ENCODE peak calls at places on chromosomes 12 and 14, in four cellular contexts. One of them, this sample, is unnamed.

GRCh38 chr12:127113945-127114344 is 1153.0 kb upstream of the TMEM132C start:
- DNase-seq in neural crest cell: no peak
- DNase-seq in right lobe of liver: no peak
- DNase-seq in keratinocyte: no peak
- DNase-seq in this sample: no peak

GRCh38 chr14:102517412-102518062 is 8.0 kb upstream of the ANKRD9 start:
- DNase-seq in right lobe of liver: no peak
- DNase-seq in neural crest cell: peak
- DNase-seq in keratinocyte: no peak
- DNase-seq in this sample: no peak

GRCh38 chr12:114919479-114919878 is 235.5 kb upstream of the TBX3 start:
- DNase-seq in keratinocyte: no peak
- DNase-seq in neural crest cell: no peak
- DNase-seq in right lobe of liver: no peak
- DNase-seq in this sample: no peak

GRCh38 chr12:77847665-77848431 is 17.2 kb downstream of the NAV3 start:
- DNase-seq in neural crest cell: no peak
- DNase-seq in keratinocyte: peak
- DNase-seq in right lobe of liver: no peak
- DNase-seq in this sample: no peak

GRCh38 chr14:90510208-90510607 is 113.4 kb downstream of the CALM1 start:
- DNase-seq in right lobe of liver: no peak
- DNase-seq in neural crest cell: no peak
- DNase-seq in keratinocyte: no peak
- DNase-seq in this sample: no peak

GRCh38 chr14:52693004-52693403 is 2.4 kb downstream of the ERO1A start:
- DNase-seq in keratinocyte: no peak
- DNase-seq in right lobe of liver: no peak
- DNase-seq in neural crest cell: no peak
- DNase-seq in this sample: no peak

GRCh38 chr12:72271741-72272661 is at the start of gene TRHDE:
- DNase-seq in neural crest cell: peak
- DNase-seq in right lobe of liver: peak
- DNase-seq in keratinocyte: no peak
- DNase-seq in this sample: peak

GRCh38 chr12:94100990-94101901 is 47.1 kb upstream of the PLXNC1 start:
- DNase-seq in right lobe of liver: peak
- DNase-seq in keratinocyte: no peak
- DNase-seq in neural crest cell: peak
- DNase-seq in this sample: peak

GRCh38 chr12:3187846-3188755 is 110.9 kb downstream of the TSPAN9 start:
- DNase-seq in right lobe of liver: no peak
- DNase-seq in neural crest cell: no peak
- DNase-seq in keratinocyte: no peak
- DNase-seq in this sample: no peak

DNA sequence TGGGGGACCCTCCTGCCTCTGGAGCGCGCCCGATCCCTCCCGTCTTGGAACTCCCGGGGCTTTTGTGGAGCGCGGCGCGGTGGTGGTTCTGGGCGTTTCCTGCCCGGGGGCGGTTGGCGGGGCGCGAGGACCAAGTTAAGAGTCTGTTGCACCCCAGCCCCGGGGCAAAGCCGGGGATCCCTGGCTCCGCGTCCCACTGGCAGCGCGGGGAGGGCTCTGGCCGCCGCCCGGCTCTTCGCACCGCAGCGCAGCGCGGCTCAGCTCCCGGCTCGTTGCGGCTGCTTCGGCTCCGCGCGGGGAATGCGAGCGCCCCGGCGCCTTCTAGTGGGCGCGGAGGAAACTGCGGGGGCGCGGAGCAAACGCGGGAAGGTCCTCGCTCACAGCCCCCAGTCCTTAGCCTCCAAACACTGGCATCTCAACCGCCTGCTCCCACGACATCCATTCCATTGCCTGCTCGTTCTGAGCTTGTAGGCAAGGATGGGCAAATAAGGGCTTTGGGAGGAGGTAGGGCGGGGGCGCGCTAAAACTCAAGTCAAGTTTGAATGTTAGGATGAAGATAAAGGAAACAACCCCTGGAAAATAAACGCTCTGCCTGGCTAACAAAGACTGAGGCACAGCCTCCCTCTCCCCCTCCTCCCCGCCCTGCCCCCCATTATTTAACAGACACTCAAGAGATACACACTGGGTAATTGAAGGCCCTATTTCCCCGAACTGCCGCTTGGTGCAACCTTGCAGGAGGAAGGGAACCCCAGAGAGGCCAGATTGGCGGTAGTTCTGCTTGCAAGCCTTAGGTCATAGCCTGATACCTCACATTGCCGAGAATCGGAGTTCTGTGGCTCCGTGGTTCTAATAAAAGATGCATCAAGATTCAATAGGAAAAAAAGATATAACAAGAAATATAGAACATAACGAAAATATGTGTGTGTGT is at the start of gene B4GALNT1:
- DNase-seq in neural crest cell: peak
- DNase-seq in right lobe of liver: peak
- DNase-seq in keratinocyte: no peak
- DNase-seq in this sample: peak
- TF ChIP-seq CTCF in neural crest cell: peak
- TF ChIP-seq CTCF in right lobe of liver: peak
- TF ChIP-seq CTCF in keratinocyte: peak
- TF ChIP-seq CTCF in this sample: peak

GRCh38 chr12:108337235-108338223 is 1.6 kb downstream of the CMKLR1 start:
- DNase-seq in keratinocyte: no peak
- DNase-seq in neural crest cell: peak
- DNase-seq in right lobe of liver: no peak
- DNase-seq in this sample: peak
- TF ChIP-seq CTCF in keratinocyte: peak
- TF ChIP-seq CTCF in neural crest cell: peak
- TF ChIP-seq CTCF in right lobe of liver: peak
- TF ChIP-seq CTCF in this sample: peak

GRCh38 chr12:98154850-98155249 is 360.5 kb upstream of the TMPO start:
- DNase-seq in neural crest cell: peak
- DNase-seq in right lobe of liver: no peak
- DNase-seq in keratinocyte: no peak
- DNase-seq in this sample: no peak
- TF ChIP-seq CTCF in neural crest cell: peak
- TF ChIP-seq CTCF in right lobe of liver: no peak
- TF ChIP-seq CTCF in keratinocyte: peak
- TF ChIP-seq CTCF in this sample: no peak

GRCh38 chr12:111271674-111272418 is 97.0 kb downstream of the PHETA1 start:
- DNase-seq in right lobe of liver: no peak
- DNase-seq in neural crest cell: no peak
- DNase-seq in keratinocyte: no peak
- DNase-seq in this sample: no peak
- TF ChIP-seq CTCF in right lobe of liver: no peak
- TF ChIP-seq CTCF in neural crest cell: peak
- TF ChIP-seq CTCF in keratinocyte: no peak
- TF ChIP-seq CTCF in this sample: peak

DNA sequence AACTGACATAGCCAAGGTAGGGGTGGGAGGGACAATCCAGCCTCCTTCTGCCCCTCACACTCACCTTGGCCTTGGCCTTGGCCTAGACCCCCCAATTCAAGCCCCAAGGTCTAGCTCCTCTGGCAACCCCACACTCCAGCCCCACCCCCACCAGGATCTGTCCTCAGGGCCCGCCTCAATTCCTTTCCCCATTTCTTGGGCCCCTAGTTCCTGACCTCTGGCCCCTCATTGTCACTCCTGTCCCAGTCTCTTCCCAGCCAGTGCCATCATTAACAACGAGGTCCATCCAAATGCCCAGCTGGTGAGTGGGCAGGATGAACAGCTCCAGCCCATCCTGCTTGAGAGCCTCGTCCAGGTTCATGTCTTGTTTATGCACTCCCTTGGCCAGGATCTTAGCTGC is 6.8 kb upstream of the GDF11 start:
- DNase-seq in right lobe of liver: no peak
- DNase-seq in neural crest cell: no peak
- DNase-seq in keratinocyte: no peak
- DNase-seq in this sample: no peak
- TF ChIP-seq CTCF in right lobe of liver: no peak
- TF ChIP-seq CTCF in neural crest cell: no peak
- TF ChIP-seq CTCF in keratinocyte: no peak
- TF ChIP-seq CTCF in this sample: no peak

GRCh38 chr12:109581856-109582255 is 8.3 kb downstream of the MVK start:
- DNase-seq in right lobe of liver: no peak
- DNase-seq in neural crest cell: no peak
- DNase-seq in keratinocyte: peak
- DNase-seq in this sample: no peak

GRCh38 chr12:109580684-109581333 is 7.2 kb downstream of the MVK start:
- DNase-seq in neural crest cell: no peak
- DNase-seq in keratinocyte: no peak
- DNase-seq in right lobe of liver: peak
- DNase-seq in this sample: no peak

GRCh38 chr12:109583733-109584132 is 10.1 kb downstream of the MVK start:
- DNase-seq in right lobe of liver: no peak
- DNase-seq in keratinocyte: no peak
- DNase-seq in neural crest cell: no peak
- DNase-seq in this sample: no peak

GRCh38 chr12:109581334-109581691 is 7.7 kb downstream of the MVK start:
- DNase-seq in keratinocyte: no peak
- DNase-seq in right lobe of liver: no peak
- DNase-seq in neural crest cell: no peak
- DNase-seq in this sample: no peak

DNA sequence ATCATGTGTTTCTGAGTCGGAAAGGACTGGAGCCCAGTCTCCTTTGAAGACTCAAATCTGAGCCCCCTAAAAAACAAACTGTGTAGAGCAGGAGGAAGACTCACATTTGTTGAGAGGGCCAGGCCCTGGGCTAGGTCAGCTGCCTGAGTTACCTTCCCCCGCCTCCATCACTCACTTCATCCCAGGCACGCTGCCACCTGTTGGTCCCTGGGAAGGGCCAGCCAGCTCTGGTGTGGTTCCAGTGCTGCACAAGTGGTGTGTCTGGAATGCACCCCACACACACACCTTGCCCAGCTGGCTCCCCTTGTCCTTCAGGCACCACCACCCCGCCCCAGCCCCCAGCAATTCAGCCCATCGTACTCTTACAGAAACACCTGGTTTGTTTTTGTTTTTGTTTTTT is 9.0 kb downstream of the MVK start:
- DNase-seq in keratinocyte: peak
- DNase-seq in neural crest cell: no peak
- DNase-seq in right lobe of liver: peak
- DNase-seq in this sample: no peak
- TF ChIP-seq CTCF in keratinocyte: no peak
- TF ChIP-seq CTCF in neural crest cell: no peak
- TF ChIP-seq CTCF in right lobe of liver: peak
- TF ChIP-seq CTCF in this sample: no peak

GRCh38 chr12:98840325-98840724 is 195.2 kb downstream of the APAF1 start:
- DNase-seq in right lobe of liver: no peak
- DNase-seq in neural crest cell: no peak
- DNase-seq in keratinocyte: no peak
- DNase-seq in this sample: no peak

GRCh38 chr12:98838282-98838681 is 193.2 kb downstream of the APAF1 start:
- DNase-seq in right lobe of liver: no peak
- DNase-seq in keratinocyte: no peak
- DNase-seq in neural crest cell: no peak
- DNase-seq in this sample: no peak
- TF ChIP-seq CTCF in right lobe of liver: peak
- TF ChIP-seq CTCF in keratinocyte: peak
- TF ChIP-seq CTCF in neural crest cell: peak
- TF ChIP-seq CTCF in this sample: no peak

DNA sequence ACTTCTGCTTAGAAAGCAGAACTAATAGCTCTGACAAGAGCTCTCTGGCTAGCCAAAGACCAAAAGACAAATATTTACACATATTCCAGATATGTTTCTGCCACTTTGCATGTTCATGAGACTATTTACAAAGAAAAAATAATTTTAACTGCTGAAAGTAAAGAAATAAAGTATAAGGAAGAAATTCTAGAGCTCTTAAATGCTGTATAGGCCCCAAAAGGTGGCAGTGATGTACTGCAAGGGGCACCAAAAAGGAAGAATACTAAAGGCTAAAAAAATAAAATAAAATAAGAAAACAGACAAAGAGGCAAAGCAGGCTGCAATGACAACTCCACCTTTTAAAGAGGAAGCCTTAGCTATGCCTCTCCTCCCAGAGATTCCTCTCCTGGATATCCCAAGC is 23.0 kb downstream of the KLRK1 start:
- DNase-seq in right lobe of liver: no peak
- DNase-seq in neural crest cell: no peak
- DNase-seq in keratinocyte: no peak
- DNase-seq in this sample: no peak
- TF ChIP-seq CTCF in right lobe of liver: no peak
- TF ChIP-seq CTCF in neural crest cell: no peak
- TF ChIP-seq CTCF in keratinocyte: peak
- TF ChIP-seq CTCF in this sample: no peak

DNA sequence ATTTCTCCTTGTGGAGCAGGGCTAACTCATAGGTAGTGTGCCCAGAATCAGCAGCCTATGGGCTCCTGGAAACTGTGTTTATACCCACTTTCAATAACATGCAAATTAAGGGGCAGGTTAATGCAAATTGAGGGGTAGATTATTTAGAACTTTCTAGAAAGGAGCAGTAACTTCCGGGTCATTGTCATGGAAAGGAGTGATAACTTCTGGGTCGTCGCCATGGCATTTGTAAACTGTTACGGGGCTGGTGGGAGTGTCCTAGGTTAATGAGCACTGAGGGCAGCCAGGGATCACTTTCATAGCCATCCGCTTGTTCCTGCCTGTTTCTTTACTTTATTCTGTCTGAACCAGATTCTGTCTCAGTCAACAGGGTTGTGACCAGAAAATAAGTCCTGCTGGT is 143.3 kb upstream of the RFLNA start:
- DNase-seq in neural crest cell: no peak
- DNase-seq in right lobe of liver: no peak
- DNase-seq in keratinocyte: no peak
- DNase-seq in this sample: no peak
- TF ChIP-seq CTCF in neural crest cell: no peak
- TF ChIP-seq CTCF in right lobe of liver: no peak
- TF ChIP-seq CTCF in keratinocyte: no peak
- TF ChIP-seq CTCF in this sample: no peak

DNA sequence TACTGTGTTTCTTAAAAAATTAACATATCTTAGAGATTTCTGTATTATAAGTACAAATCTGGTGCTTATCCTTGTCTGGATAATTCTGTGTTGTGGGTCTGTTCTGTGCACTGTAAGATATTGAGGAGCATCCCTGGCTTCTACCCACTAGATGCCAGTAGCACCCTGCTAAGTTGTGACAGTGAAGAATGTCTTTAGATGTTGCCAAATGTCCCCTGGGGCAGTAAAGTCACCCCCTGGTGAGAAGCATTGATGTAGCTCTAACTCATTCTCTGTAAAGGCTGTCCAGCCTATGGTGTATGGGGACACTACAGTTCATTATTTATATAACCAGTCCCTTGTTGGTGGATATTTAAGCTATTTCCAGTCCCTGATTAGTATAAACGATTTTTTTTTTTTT is 31.4 kb downstream of the MAP1LC3B2 start:
- DNase-seq in neural crest cell: no peak
- DNase-seq in right lobe of liver: no peak
- DNase-seq in keratinocyte: no peak
- DNase-seq in this sample: no peak
- TF ChIP-seq CTCF in neural crest cell: no peak
- TF ChIP-seq CTCF in right lobe of liver: no peak
- TF ChIP-seq CTCF in keratinocyte: no peak
- TF ChIP-seq CTCF in this sample: no peak

This sample was measured in GM13977.